ENCODE peak calls at places on chromosomes 3 and 15, in seven cellular contexts. U is D721Med, G is body of pancreas, N is frontal cortex, P is GM12864, L is germinal center, Y is NAMALWA. D is an unnamed sample.

GRCh38 chr15:90402230-90402629 is 14.2 kb downstream of the IQGAP1 start:
- DNase-seq in U (no peak), G (peak; percentile 35), N (no peak), P (no peak), L (no peak), Y (no peak), D (no peak)

GRCh38 chr15:78264304-78265136 is at the start of gene DNAJA4:
- DNase-seq in U (no peak), G (peak; percentile 54), N (peak; percentile 86), P (no peak), L (peak; percentile 78), Y (no peak), D (no peak)

GRCh38 chr3:151379083-151379734 is 5.3 kb downstream of the P2RY12 start:
- DNase-seq in U (no peak), G (peak; percentile 11), N (no peak), P (no peak), L (peak; percentile 42), Y (peak; percentile 64), D (no peak)

GRCh38 chr3:52891164-52891563 is 6.2 kb downstream of the STIMATE start:
- DNase-seq in U (no peak), G (peak; percentile 13), N (no peak), P (no peak), L (no peak), Y (no peak), D (no peak)

GRCh38 chr15:92011611-92012367 is 158.3 kb downstream of the SLCO3A1 start:
- DNase-seq in U (no peak), G (no peak), N (no peak), P (no peak), L (peak; percentile 13), Y (peak; percentile 32), D (no peak)

GRCh38 chr3:127544806-127545545 is 45.6 kb downstream of the TPRA1 start:
- DNase-seq in U (no peak), G (no peak), N (no peak), P (no peak), L (no peak), Y (no peak), D (no peak)

GRCh38 chr15:29919380-29919881 is 97.2 kb upstream of the TJP1 start:
- DNase-seq in U (no peak), G (no peak), N (no peak), P (no peak), L (no peak), Y (no peak), D (no peak)

GRCh38 chr3:27319847-27320526 is 49.2 kb downstream of the NEK10 start:
- DNase-seq in U (no peak), G (peak; percentile 16), N (no peak), P (no peak), L (no peak), Y (no peak), D (no peak)

GRCh38 chr15:56759450-56759845 is 26.1 kb upstream of the ZNF280D start:
- DNase-seq in U (no peak), G (peak; percentile 19), N (no peak), P (no peak), L (no peak), Y (no peak), D (no peak)

GRCh38 chr3:106635271-106635670 is 742.0 kb upstream of the CCDC54 start:
- DNase-seq in U (no peak), G (no peak), N (no peak), P (no peak), L (no peak), Y (no peak), D (no peak)

GRCh38 chr3:127551178-127551577 is 39.4 kb downstream of the TPRA1 start:
- DNase-seq in U (no peak), G (no peak), N (no peak), P (no peak), L (no peak), Y (no peak), D (no peak)

GRCh38 chr15:71705151-71705550 is 105.2 kb upstream of the NR2E3 start:
- DNase-seq in U (no peak), G (no peak), N (no peak), P (no peak), L (no peak), Y (no peak), D (no peak)

GRCh38 chr3:107861904-107862303 is 228.9 kb downstream of the CD47 start:
- DNase-seq in U (no peak), G (no peak), N (no peak), P (peak; percentile 52), L (no peak), Y (peak; percentile 62), D (no peak)

D was measured in mesenteric fat pad.